ENCODE peak calls at places on chromosomes 6 and 20, in four cellular contexts. W is OCI-LY7, M is Peyer's patch, K is stomach. R is an unnamed sample. For H3K4me1 and H3K36me3, the result is how much of the 10 kb centered on the place peaks cover.

GRCh38 chr6:43054206-43054943 is 724 bp upstream of the CUL7 start:
- DNase-seq in W (no peak), M (no peak), K (no peak), R (no peak)

GRCh38 chr6:30754631-30755030 is 10.3 kb upstream of the IER3 start:
- DNase-seq in W (no peak), M (no peak), K (no peak), R (no peak)

GRCh38 chr6:24738732-24739131 is 19.8 kb upstream of the C6orf62 start:
- DNase-seq in W (no peak), M (no peak), K (peak), R (no peak)

GRCh38 chr20:3189561-3190131 is 14.8 kb downstream of the DDRGK1 start:
- DNase-seq in W (no peak), M (no peak), K (no peak), R (peak)

GRCh38 chr6:166774770-166775169 is 147.7 kb upstream of the RPS6KA2 start:
- DNase-seq in W (no peak), M (no peak), K (no peak), R (no peak)

GRCh38 chr6:150228067-150228733 is 85.4 kb downstream of the PPP1R14C start:
- DNase-seq in W (no peak), M (no peak), K (no peak), R (no peak)

GRCh38 chr6:25469797-25470388 is 182.1 kb upstream of the SCGN start:
- DNase-seq in W (no peak), M (no peak), K (no peak), R (no peak)

GRCh38 chr20:44279228-44279627 is 31.8 kb downstream of the FITM2 start:
- DNase-seq in W (no peak), M (no peak), K (no peak), R (no peak)

GRCh38 chr6:126773122-126773805 is 345.2 kb upstream of the RSPO3 start:
- DNase-seq in W (no peak), M (no peak), K (no peak), R (no peak)

GRCh38 chr6:783966-784365 is 91.0 kb upstream of the EXOC2 start:
- DNase-seq in W (no peak), M (no peak), K (no peak), R (no peak)

GRCh38 chr6:107665386-107665785 is 158.7 kb downstream of the SCML4 start:
- DNase-seq in W (no peak), M (no peak), K (no peak), R (no peak)

GRCh38 chr6:135191508-135192255 is 10.6 kb downstream of the MYB start:
- DNase-seq in W (peak), M (no peak), K (no peak), R (no peak)

GRCh38 chr20:11672959-11673358 is 244.7 kb upstream of the BTBD3 start:
- DNase-seq in W (no peak), M (no peak), K (no peak), R (no peak)

GRCh38 chr6:28090902-28091586 is 10.7 kb downstream of the ZNF165 start:
- DNase-seq in W (no peak), M (no peak), K (no peak), R (no peak)

GRCh38 chr6:2984738-2985381 is 13.5 kb upstream of the SERPINB6 start:
- DNase-seq in W (no peak), M (no peak), K (no peak), R (no peak)

GRCh38 chr6:124977067-124977908 is 15.1 kb downstream of the RNF217 start:
- DNase-seq in W (no peak), M (no peak), K (no peak), R (no peak)

GRCh38 chr6:42368156-42368555 is 83.6 kb downstream of the TRERF1 start:
- DNase-seq in W (no peak), M (no peak), K (no peak), R (no peak)

GRCh38 chr6:53461682-53462081 is 83.2 kb downstream of the GCLC start:
- DNase-seq in W (no peak), M (peak), K (no peak), R (peak)

GRCh38 chr6:23013776-23014175 is 444.4 kb downstream of the HDGFL1 start:
- DNase-seq in W (no peak), M (no peak), K (no peak), R (no peak)

GRCh38 chr20:23047738-23048214 is 1.7 kb downstream of the THBD start:
- DNase-seq in W (no peak), M (no peak), K (peak), R (peak)
- H3K4me1 ChIP-seq in W (under half), M (under half), K (half or more), R (under half)

DNA sequence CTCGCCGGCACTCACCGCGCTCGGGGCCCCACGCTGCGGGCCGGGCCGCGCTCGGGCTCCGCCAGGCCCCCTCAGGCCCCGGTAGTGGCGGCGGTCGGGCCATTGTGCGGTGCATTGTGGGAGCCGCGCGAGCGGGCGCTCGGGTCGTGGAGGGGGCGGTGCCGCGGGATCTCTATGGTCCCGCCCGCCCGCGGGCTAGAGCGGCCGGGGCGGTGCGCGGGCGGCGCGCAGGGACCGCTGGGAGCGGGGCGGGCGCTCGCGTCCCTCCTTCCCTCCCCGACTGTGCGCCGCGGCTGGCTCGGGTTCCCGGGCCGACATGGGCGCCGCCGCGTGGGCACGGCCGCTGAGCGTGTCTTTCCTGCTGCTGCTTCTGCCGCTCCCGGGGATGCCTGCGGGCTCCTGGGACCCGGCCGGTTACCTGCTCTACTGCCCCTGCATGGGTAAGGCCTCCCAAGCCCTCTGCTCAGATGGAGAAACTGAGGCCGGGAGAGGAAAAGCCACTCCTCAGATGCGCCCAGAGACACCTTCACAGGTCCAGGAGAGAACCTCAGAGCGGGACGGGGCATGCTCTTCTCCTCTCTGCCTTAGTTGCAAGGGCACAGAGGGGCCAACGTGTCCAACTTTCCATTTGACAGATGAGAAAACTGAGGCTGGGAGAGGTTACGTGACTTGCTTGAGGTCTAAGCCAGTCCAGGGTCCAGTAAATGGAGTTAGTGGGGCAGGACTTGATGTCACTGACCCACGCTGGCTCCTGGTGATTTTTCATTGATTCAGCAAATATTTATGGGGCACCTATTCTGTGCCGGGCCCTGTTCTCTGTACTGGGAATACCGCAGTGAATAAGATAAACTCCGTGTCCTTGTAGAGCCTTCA is at the start of the genes PLAGL2 and POFUT1:
- DNase-seq in W (peak), M (peak), K (peak), R (peak)
- H3K36me3 ChIP-seq in W (half or more), M (under half), K (under half), R (under half)

GRCh38 chr20:51507357-51508036 is 35.0 kb downstream of the NFATC2 start:
- DNase-seq in W (no peak), M (no peak), K (no peak), R (no peak)

GRCh38 chr20:51506527-51507356 is 35.8 kb downstream of the NFATC2 start:
- DNase-seq in W (no peak), M (no peak), K (no peak), R (no peak)

GRCh38 chr20:51508780-51509179 is 33.7 kb downstream of the NFATC2 start:
- DNase-seq in W (no peak), M (no peak), K (no peak), R (no peak)

GRCh38 chr20:51509208-51509607 is 33.3 kb downstream of the NFATC2 start:
- DNase-seq in W (no peak), M (no peak), K (no peak), R (no peak)

GRCh38 chr20:51508158-51508557 is 34.4 kb downstream of the NFATC2 start:
- DNase-seq in W (no peak), M (no peak), K (no peak), R (no peak)
- H3K4me1 ChIP-seq in W (under half), M (under half), K (under half), R (under half)

GRCh38 chr6:7219310-7219709 is 93.7 kb downstream of the SSR1 start:
- DNase-seq in W (no peak), M (no peak), K (peak), R (no peak)
- H3K36me3 ChIP-seq in W (under half), M (under half), K (half or more), R (under half)

GRCh38 chr20:18634501-18634900 is 46.6 kb downstream of the DTD1 start:
- DNase-seq in W (no peak), M (no peak), K (no peak), R (no peak)
- H3K4me1 ChIP-seq in W (under half), M (under half), K (under half), R (under half)

GRCh38 chr20:35341366-35342028 is 49.3 kb upstream of the FAM83C start:
- DNase-seq in W (no peak), M (no peak), K (no peak), R (no peak)

GRCh38 chr20:35342154-35342769 is 50.0 kb upstream of the FAM83C start:
- DNase-seq in W (no peak), M (no peak), K (no peak), R (no peak)

GRCh38 chr20:35345189-35345588 is 53.0 kb upstream of the FAM83C start:
- DNase-seq in W (no peak), M (no peak), K (no peak), R (no peak)

GRCh38 chr20:35340436-35340835 is 48.2 kb upstream of the FAM83C start:
- DNase-seq in W (no peak), M (no peak), K (no peak), R (no peak)

GRCh38 chr20:35344354-35344837 is 52.2 kb upstream of the FAM83C start:
- DNase-seq in W (no peak), M (no peak), K (peak), R (no peak)
- H3K36me3 ChIP-seq in W (half or more), M (under half), K (half or more), R (half or more)

GRCh38 chr6:73323323-73323722 is 30.8 kb downstream of the DPPA5 start:
- DNase-seq in W (no peak), M (no peak), K (no peak), R (no peak)
- H3K4me1 ChIP-seq in W (under half), M (under half), K (under half), R (under half)

R was measured in spleen.